ENCODE peak calls at places on chromosomes 16 and 17, in ten cellular contexts. Y is endothelial cell of umbilical vein, T is suprapubic skin, U is GM23338, P is HepG2, K is sigmoid colon, A is stomach, O is HCT116, C is K562, B is prostate gland. J is an unnamed sample. For H3K27me3, the result is how much of the 10 kb centered on the place peaks cover.

GRCh38 chr16:24235806-24236205 is 20.3 kb upstream of the CACNG3 start:
- DNase-seq in A (no peak), C (no peak), O (no peak), U (no peak), K (no peak), P (no peak), T (no peak), B (no peak), Y (no peak), J (no peak)

GRCh38 chr16:23857256-23857891 is 21.6 kb downstream of the PRKCB start:
- DNase-seq in K (no peak), Y (no peak), C (no peak), O (no peak), P (no peak), B (peak), U (no peak), A (no peak), T (no peak), J (no peak)

GRCh38 chr16:2842340-2843000 is 12.4 kb downstream of the ZG16B start:
- DNase-seq in A (peak), O (peak), P (no peak), C (peak), B (no peak), U (peak), T (no peak), K (peak), Y (no peak), J (no peak)

GRCh38 chr17:78315355-78316114 is 44.3 kb downstream of the SOCS3 start:
- DNase-seq in A (peak), O (peak), T (peak), Y (peak), U (peak), K (peak), C (peak), P (peak), B (peak), J (peak)

GRCh38 chr17:82281502-82282238 is 8.2 kb upstream of the CSNK1D start:
- DNase-seq in C (no peak), B (peak), P (no peak), Y (peak), A (peak), O (peak), K (no peak), T (no peak), U (no peak), J (no peak)

GRCh38 chr17:36629252-36629847 is 28.0 kb downstream of the MRM1 start:
- DNase-seq in A (peak), B (peak), O (peak), T (peak), U (peak), Y (peak), P (peak), C (peak), K (peak), J (no peak)

GRCh38 chr17:15237106-15237425 is 28.1 kb downstream of the PMP22 start:
- DNase-seq in A (no peak), B (no peak), C (no peak), O (no peak), P (peak), U (no peak), Y (no peak), K (no peak), T (no peak), J (no peak)

GRCh38 chr17:74147436-74147835 is 56.0 kb upstream of the RPL38 start:
- DNase-seq in T (peak), Y (no peak), A (no peak), B (no peak), K (no peak), P (no peak), C (no peak), O (no peak), U (no peak), J (peak)

GRCh38 chr17:1060991-1061390 is 64.1 kb downstream of the TIMM22 start:
- DNase-seq in C (no peak), T (peak), A (peak), Y (peak), P (no peak), U (no peak), B (no peak), K (peak), O (peak), J (no peak)

GRCh38 chr17:28180449-28180848 is 138.0 kb downstream of the NLK start:
- DNase-seq in P (no peak), K (no peak), T (no peak), O (no peak), Y (no peak), U (no peak), A (no peak), C (no peak), B (no peak), J (no peak)

GRCh38 chr17:82356028-82356427 is 3.0 kb upstream of the TEX19 start:
- DNase-seq in Y (no peak), A (peak), B (peak), P (no peak), K (no peak), C (no peak), U (no peak), O (no peak), T (no peak), J (no peak)

GRCh38 chr17:48296453-48296852 is 133.6 kb downstream of the SKAP1 start:
- DNase-seq in B (no peak), C (no peak), A (no peak), Y (no peak), K (no peak), T (no peak), P (no peak), U (no peak), O (no peak), J (no peak)

GRCh38 chr17:48301002-48301401 is 129.0 kb downstream of the SKAP1 start:
- DNase-seq in T (no peak), U (no peak), P (no peak), B (no peak), C (no peak), O (no peak), K (no peak), Y (no peak), A (no peak), J (no peak)

GRCh38 chr17:48294989-48295892 is 134.8 kb downstream of the SKAP1 start:
- DNase-seq in C (no peak), A (no peak), U (no peak), P (no peak), T (no peak), Y (peak), B (no peak), K (no peak), O (no peak), J (no peak)

GRCh38 chr17:48299760-48300159 is 130.3 kb downstream of the SKAP1 start:
- DNase-seq in Y (no peak), T (no peak), P (no peak), B (no peak), C (no peak), O (no peak), K (no peak), A (no peak), U (no peak), J (no peak)

GRCh38 chr17:48297825-48298224 is 132.2 kb downstream of the SKAP1 start:
- DNase-seq in O (no peak), P (no peak), B (no peak), U (no peak), A (no peak), K (no peak), Y (no peak), C (no peak), T (no peak), J (no peak)
- H3K27me3 ChIP-seq in O (under half), P (under half), B (under half), U (under half), A (under half), K (under half), Y (under half), C (under half), T (under half), J (under half)

GRCh38 chr17:65156835-65157565 is 19.8 kb downstream of the RGS9 start:
- DNase-seq in U (no peak), T (no peak), B (no peak), K (no peak), C (no peak), Y (no peak), A (no peak), O (no peak), P (no peak), J (no peak)
- TF ChIP-seq POLR2AphosphoS5 in U (no peak), T (no peak), B (no peak), K (no peak), C (no peak), Y (no peak), A (no peak), O (no peak), P (no peak), J (no peak)

DNA sequence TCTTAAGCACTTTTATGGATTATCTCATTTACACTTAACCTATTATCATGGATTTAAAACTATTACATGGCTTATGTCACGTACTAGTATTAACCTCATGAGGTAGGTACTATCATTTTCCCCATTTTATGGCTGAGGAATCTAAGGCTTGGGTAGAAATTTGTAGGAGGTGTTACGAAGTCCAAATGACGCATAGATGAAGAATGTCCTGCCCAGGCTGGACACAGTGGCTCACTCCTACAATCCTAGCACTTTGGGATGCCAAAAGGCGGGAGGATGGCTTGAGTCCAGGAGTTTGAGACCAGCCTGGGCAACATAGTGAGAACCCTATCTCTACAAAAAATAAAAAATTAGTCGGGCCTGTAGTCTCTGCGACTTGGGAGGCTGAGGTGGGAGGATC is 4.8 kb upstream of the C1QL1 start:
- DNase-seq in B (no peak), P (peak), A (no peak), Y (no peak), U (no peak), T (no peak), C (no peak), K (no peak), O (no peak), J (no peak)
- H3K27ac ChIP-seq in B (no peak), P (no peak), A (no peak), Y (no peak), U (no peak), T (no peak), C (no peak), K (no peak), O (no peak), J (no peak)

GRCh38 chr16:1333149-1333812 is at the start of gene BAIAP3:
- DNase-seq in U (peak), Y (no peak), A (peak), O (no peak), B (peak), P (no peak), K (no peak), C (peak), T (no peak), J (no peak)
- H3K27me3 ChIP-seq in U (under half), Y (under half), A (half or more), O (under half), B (under half), P (under half), K (half or more), C (under half), T (half or more), J (under half)

GRCh38 chr17:40883960-40884359 is 1.1 kb downstream of the KRT20 start:
- DNase-seq in Y (no peak), U (no peak), O (no peak), C (no peak), A (no peak), K (no peak), P (no peak), B (no peak), T (no peak), J (no peak)
- TF ChIP-seq POLR2AphosphoS5 in Y (no peak), U (no peak), O (no peak), C (no peak), A (no peak), K (no peak), P (no peak), B (no peak), T (no peak), J (no peak)

J was measured in esophagus muscularis mucosa.